ENCODE peak calls at places on chromosomes 1 and 21, in five cellular contexts. One of them, this sample, is unnamed.

GRCh38 chr21:41952568-41953248 is 1.1 kb downstream of the C2CD2 start:
- DNase-seq in lung: no peak
- DNase-seq in activated CD4-positive, alpha-beta T cell treated with anti-CD3 and anti-CD28 coated beads for 36 hours: no peak
- DNase-seq in EL: no peak
- DNase-seq in NCI-H345: peak; percentile 24
- DNase-seq in this sample: peak; percentile 37

GRCh38 chr1:152904688-152905440 is 3.5 kb upstream of the IVL start:
- DNase-seq in lung: no peak
- DNase-seq in activated CD4-positive, alpha-beta T cell treated with anti-CD3 and anti-CD28 coated beads for 36 hours: no peak
- DNase-seq in EL: no peak
- DNase-seq in NCI-H345: no peak
- DNase-seq in this sample: no peak

GRCh38 chr1:106584663-106585062 is 471.8 kb upstream of the PRMT6 start:
- DNase-seq in lung: no peak
- DNase-seq in activated CD4-positive, alpha-beta T cell treated with anti-CD3 and anti-CD28 coated beads for 36 hours: no peak
- DNase-seq in EL: no peak
- DNase-seq in NCI-H345: no peak
- DNase-seq in this sample: no peak

GRCh38 chr1:206501881-206502280 is 5.5 kb upstream of the RASSF5 start:
- DNase-seq in lung: no peak
- DNase-seq in activated CD4-positive, alpha-beta T cell treated with anti-CD3 and anti-CD28 coated beads for 36 hours: no peak
- DNase-seq in EL: no peak
- DNase-seq in NCI-H345: no peak
- DNase-seq in this sample: no peak

GRCh38 chr21:44502559-44502958 is 37.4 kb downstream of the KRTAP10-1 start:
- DNase-seq in lung: no peak
- DNase-seq in activated CD4-positive, alpha-beta T cell treated with anti-CD3 and anti-CD28 coated beads for 36 hours: no peak
- DNase-seq in EL: no peak
- DNase-seq in NCI-H345: no peak
- DNase-seq in this sample: no peak

GRCh38 chr1:209585672-209586071 is 2.2 kb downstream of the CAMK1G start:
- DNase-seq in lung: peak; percentile 44
- DNase-seq in activated CD4-positive, alpha-beta T cell treated with anti-CD3 and anti-CD28 coated beads for 36 hours: peak; percentile 47
- DNase-seq in EL: peak; percentile 61
- DNase-seq in NCI-H345: peak; percentile 50
- DNase-seq in this sample: peak; percentile 32

GRCh38 chr1:206706298-206706791 is 21.6 kb downstream of the MAPKAPK2 start:
- DNase-seq in lung: no peak
- DNase-seq in activated CD4-positive, alpha-beta T cell treated with anti-CD3 and anti-CD28 coated beads for 36 hours: peak; percentile 88
- DNase-seq in EL: peak; percentile 69
- DNase-seq in NCI-H345: peak; percentile 62
- DNase-seq in this sample: no peak

GRCh38 chr21:45517249-45518065 is 24.8 kb downstream of the SLC19A1 start:
- DNase-seq in lung: no peak
- DNase-seq in activated CD4-positive, alpha-beta T cell treated with anti-CD3 and anti-CD28 coated beads for 36 hours: peak; percentile 39
- DNase-seq in EL: no peak
- DNase-seq in NCI-H345: no peak
- DNase-seq in this sample: no peak

GRCh38 chr1:7409278-7409677 is 361.8 kb upstream of the VAMP3 start:
- DNase-seq in lung: no peak
- DNase-seq in activated CD4-positive, alpha-beta T cell treated with anti-CD3 and anti-CD28 coated beads for 36 hours: no peak
- DNase-seq in EL: no peak
- DNase-seq in NCI-H345: no peak
- DNase-seq in this sample: no peak

GRCh38 chr1:185561629-185562028 is 172.6 kb upstream of the HMCN1 start:
- DNase-seq in lung: no peak
- DNase-seq in activated CD4-positive, alpha-beta T cell treated with anti-CD3 and anti-CD28 coated beads for 36 hours: no peak
- DNase-seq in EL: peak; percentile 72
- DNase-seq in NCI-H345: no peak
- DNase-seq in this sample: no peak

GRCh38 chr1:52334906-52335528 is 31.0 kb downstream of the CC2D1B start:
- DNase-seq in lung: no peak
- DNase-seq in activated CD4-positive, alpha-beta T cell treated with anti-CD3 and anti-CD28 coated beads for 36 hours: no peak
- DNase-seq in EL: no peak
- DNase-seq in NCI-H345: no peak
- DNase-seq in this sample: peak; percentile 28

GRCh38 chr1:227215863-227216510 is 102.3 kb downstream of the CDC42BPA start:
- DNase-seq in lung: no peak
- DNase-seq in activated CD4-positive, alpha-beta T cell treated with anti-CD3 and anti-CD28 coated beads for 36 hours: no peak
- DNase-seq in EL: no peak
- DNase-seq in NCI-H345: no peak
- DNase-seq in this sample: no peak

GRCh38 chr1:38003261-38004250 is 1.8 kb downstream of the FHL3 start:
- DNase-seq in lung: no peak
- DNase-seq in activated CD4-positive, alpha-beta T cell treated with anti-CD3 and anti-CD28 coated beads for 36 hours: no peak
- DNase-seq in EL: peak; percentile 36
- DNase-seq in NCI-H345: no peak
- DNase-seq in this sample: no peak

GRCh38 chr1:109482796-109483638 is 688 bp upstream of the ATXN7L2 start:
- DNase-seq in lung: no peak
- DNase-seq in activated CD4-positive, alpha-beta T cell treated with anti-CD3 and anti-CD28 coated beads for 36 hours: peak; percentile 60
- DNase-seq in EL: no peak
- DNase-seq in NCI-H345: peak; percentile 67
- DNase-seq in this sample: peak; percentile 8

GRCh38 chr1:154745286-154745731 is 124.8 kb downstream of the KCNN3 start:
- DNase-seq in lung: no peak
- DNase-seq in activated CD4-positive, alpha-beta T cell treated with anti-CD3 and anti-CD28 coated beads for 36 hours: peak; percentile 76
- DNase-seq in EL: no peak
- DNase-seq in NCI-H345: no peak
- DNase-seq in this sample: peak; percentile 46

GRCh38 chr1:233569636-233570035 is 44.3 kb upstream of the KCNK1 start:
- DNase-seq in lung: no peak
- DNase-seq in activated CD4-positive, alpha-beta T cell treated with anti-CD3 and anti-CD28 coated beads for 36 hours: no peak
- DNase-seq in EL: no peak
- DNase-seq in NCI-H345: no peak
- DNase-seq in this sample: no peak

GRCh38 chr1:177862916-177863315 is 106.9 kb downstream of the SEC16B start:
- DNase-seq in lung: no peak
- DNase-seq in activated CD4-positive, alpha-beta T cell treated with anti-CD3 and anti-CD28 coated beads for 36 hours: no peak
- DNase-seq in EL: peak; percentile 78
- DNase-seq in NCI-H345: no peak
- DNase-seq in this sample: no peak

GRCh38 chr1:40773748-40774265 is 9.8 kb upstream of the KCNQ4 start:
- DNase-seq in lung: no peak
- DNase-seq in activated CD4-positive, alpha-beta T cell treated with anti-CD3 and anti-CD28 coated beads for 36 hours: no peak
- DNase-seq in EL: no peak
- DNase-seq in NCI-H345: no peak
- DNase-seq in this sample: no peak

GRCh38 chr1:4584471-4584870 is 69.9 kb upstream of the AJAP1 start:
- DNase-seq in lung: no peak
- DNase-seq in activated CD4-positive, alpha-beta T cell treated with anti-CD3 and anti-CD28 coated beads for 36 hours: no peak
- DNase-seq in EL: no peak
- DNase-seq in NCI-H345: no peak
- DNase-seq in this sample: no peak

GRCh38 chr1:115454835-115455511 is 116.9 kb upstream of the NGF start:
- DNase-seq in lung: no peak
- DNase-seq in activated CD4-positive, alpha-beta T cell treated with anti-CD3 and anti-CD28 coated beads for 36 hours: no peak
- DNase-seq in EL: peak; percentile 42
- DNase-seq in NCI-H345: no peak
- DNase-seq in this sample: no peak

GRCh38 chr1:36947384-36947783 is 86.9 kb downstream of the GRIK3 start:
- DNase-seq in lung: no peak
- DNase-seq in activated CD4-positive, alpha-beta T cell treated with anti-CD3 and anti-CD28 coated beads for 36 hours: no peak
- DNase-seq in EL: no peak
- DNase-seq in NCI-H345: peak; percentile 45
- DNase-seq in this sample: no peak

GRCh38 chr1:34800214-34800613 is 7.4 kb downstream of the GJA4 start:
- DNase-seq in lung: no peak
- DNase-seq in activated CD4-positive, alpha-beta T cell treated with anti-CD3 and anti-CD28 coated beads for 36 hours: peak; percentile 56
- DNase-seq in EL: no peak
- DNase-seq in NCI-H345: no peak
- DNase-seq in this sample: no peak

This sample was measured in RPMI8226.